ENCODE peak calls at places on chromosomes 16 and 17, in four cellular contexts. P is gastrocnemius medialis, J is left lung, Q is mammary epithelial cell. C is an unnamed sample.

GRCh38 chr17:82489117-82489516 is 30.4 kb upstream of the FOXK2 start:
- DNase-seq in J (no peak), P (peak), Q (no peak), C (peak)

GRCh38 chr17:13986855-13987254 is 82.4 kb upstream of the COX10 start:
- DNase-seq in J (no peak), P (no peak), Q (no peak), C (no peak)

GRCh38 chr16:4696172-4696904 is 3.0 kb downstream of the NUDT16L1 start:
- DNase-seq in J (no peak), P (no peak), Q (no peak), C (peak)

GRCh38 chr17:2892305-2892971 is 96.2 kb downstream of the RAP1GAP2 start:
- DNase-seq in P (no peak), J (peak), Q (peak), C (no peak)

GRCh38 chr16:3873482-3874173 is 6.9 kb downstream of the CREBBP start:
- DNase-seq in Q (no peak), P (no peak), J (no peak), C (no peak)

GRCh38 chr17:21066394-21066793 is 23.6 kb upstream of the USP22 start:
- DNase-seq in P (no peak), Q (no peak), J (no peak), C (no peak)

GRCh38 chr17:7842950-7843535 is 9.0 kb downstream of the KDM6B start:
- DNase-seq in Q (no peak), J (peak), P (peak), C (peak)

GRCh38 chr16:53504161-53504663 is 1.2 kb upstream of the AKTIP start:
- DNase-seq in P (peak), J (no peak), Q (peak), C (peak)

GRCh38 chr17:42408076-42408475 is 15.0 kb downstream of the CAVIN1 start:
- DNase-seq in Q (no peak), J (no peak), P (no peak), C (no peak)

GRCh38 chr17:27765353-27765752 is 35.0 kb downstream of the NOS2 start:
- DNase-seq in P (no peak), Q (no peak), J (peak), C (no peak)

GRCh38 chr17:34161600-34161999 is 93.5 kb upstream of the CCL2 start:
- DNase-seq in Q (no peak), P (no peak), J (no peak), C (no peak)

GRCh38 chr16:13906426-13907089 is 13.4 kb upstream of the ERCC4 start:
- DNase-seq in J (no peak), P (no peak), Q (no peak), C (no peak)

GRCh38 chr16:46558018-46558417 is 63.2 kb downstream of the SHCBP1 start:
- DNase-seq in P (no peak), J (no peak), Q (no peak), C (no peak)

GRCh38 chr16:51095114-51095872 is 55.8 kb downstream of the SALL1 start:
- DNase-seq in P (no peak), Q (no peak), J (no peak), C (no peak)

GRCh38 chr16:69188716-69189115 is 1.8 kb downstream of the SNTB2 start:
- DNase-seq in P (no peak), J (no peak), Q (no peak), C (no peak)

GRCh38 chr17:60555786-60556185 is 29.7 kb upstream of the APPBP2 start:
- DNase-seq in J (no peak), P (no peak), Q (no peak), C (no peak)

GRCh38 chr16:64428463-64428862 is 693.4 kb downstream of the CDH11 start:
- DNase-seq in Q (peak), J (no peak), P (no peak), C (no peak)

GRCh38 chr16:28984619-28985135 is at the start of gene LAT:
- DNase-seq in Q (no peak), P (no peak), J (peak), C (peak)

GRCh38 chr16:72469932-72470331 is 298.0 kb upstream of the PMFBP1 start:
- DNase-seq in P (no peak), J (no peak), Q (no peak), C (no peak)

GRCh38 chr16:1509307-1510221 is 16.4 kb downstream of the TELO2 start:
- DNase-seq in P (peak), J (no peak), Q (no peak), C (peak)

GRCh38 chr17:31308935-31309334 is 4.9 kb downstream of the EVI2B start:
- DNase-seq in J (no peak), Q (no peak), P (no peak), C (no peak)

GRCh38 chr17:39012725-39013124 is 45.5 kb upstream of the FBXO47 start:
- DNase-seq in P (no peak), J (no peak), Q (no peak), C (no peak)
- H3K27ac ChIP-seq in P (no peak), J (no peak), Q (no peak), C (no peak)

DNA sequence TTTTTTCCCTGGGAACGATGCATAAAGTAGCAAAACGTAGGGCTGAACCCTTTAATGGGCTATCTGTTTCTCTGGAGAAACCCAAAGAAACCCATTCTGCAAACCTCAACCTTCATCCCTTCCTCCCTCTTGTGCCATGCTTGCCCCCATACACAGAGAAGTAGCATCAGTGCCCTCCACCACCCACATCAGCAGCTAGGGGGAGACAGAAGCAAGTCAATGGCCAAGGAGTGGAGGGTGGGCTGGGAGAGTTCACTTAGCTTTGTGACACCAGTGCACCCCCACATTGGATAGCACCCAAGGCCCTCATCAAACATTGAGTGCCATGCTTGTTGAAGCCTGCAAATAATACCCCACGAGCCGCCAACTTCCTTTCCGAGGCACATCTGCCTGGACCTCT is 282.4 kb downstream of the ABCC12 start:
- DNase-seq in Q (no peak), J (no peak), P (no peak), C (no peak)
- H3K27ac ChIP-seq in Q (no peak), J (no peak), P (no peak), C (no peak)

DNA sequence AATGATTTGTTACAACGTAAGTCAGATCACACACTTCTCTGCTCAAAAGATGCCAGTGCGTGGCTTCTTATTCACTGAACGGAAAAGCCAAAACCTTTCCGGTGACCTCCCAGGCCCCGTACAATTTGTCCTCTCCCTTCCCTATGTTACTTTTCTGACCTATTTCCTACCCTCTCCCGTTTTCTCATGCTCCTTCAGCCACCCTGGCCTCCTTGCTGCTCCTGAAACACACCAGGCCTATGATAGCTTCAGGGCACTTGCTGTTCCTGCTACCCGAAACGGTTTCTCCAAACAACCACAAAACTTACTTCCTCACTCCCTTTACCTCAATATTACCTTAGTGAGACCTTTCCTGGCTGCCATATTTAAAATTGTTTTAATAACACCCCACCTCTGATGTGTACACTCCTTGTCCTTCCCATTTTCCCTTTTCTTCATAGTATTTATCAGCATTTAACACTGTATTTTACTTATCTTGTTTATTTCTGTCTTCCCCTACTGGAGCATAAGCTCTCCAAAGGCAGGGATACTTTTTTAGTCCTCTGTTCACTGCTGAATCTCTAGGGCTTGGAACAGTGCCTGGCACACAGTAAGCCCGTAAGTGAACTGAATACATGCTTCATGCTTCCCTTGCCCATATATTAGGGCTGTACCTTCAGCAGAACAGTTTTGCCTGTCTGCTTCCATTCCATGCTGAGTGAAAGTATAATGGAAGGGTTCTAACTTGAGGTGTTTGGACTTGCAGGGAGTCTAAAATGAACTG is 10.9 kb upstream of the ARL2BP start:
- DNase-seq in Q (no peak), P (no peak), J (no peak), C (no peak)
- H3K27ac ChIP-seq in Q (no peak), P (no peak), J (no peak), C (no peak)

DNA sequence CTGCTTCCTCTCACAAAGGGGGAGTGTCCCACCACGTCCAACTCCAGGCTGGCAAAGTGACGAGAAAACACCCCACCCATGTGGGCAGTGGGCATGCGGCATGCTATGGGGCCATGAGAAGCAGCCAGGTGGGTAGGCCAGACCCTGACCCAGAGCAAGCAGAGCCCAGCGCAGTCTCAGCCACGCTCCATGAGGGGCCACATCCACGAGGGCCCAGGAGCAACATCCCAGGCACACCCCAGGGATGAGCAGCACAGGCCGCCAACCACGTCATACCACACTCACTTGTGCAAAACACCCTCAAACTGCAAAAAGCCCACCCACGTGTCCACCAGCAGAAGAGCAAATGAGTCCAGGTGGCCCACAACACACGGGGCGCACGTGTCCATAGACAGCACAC is 117.0 kb downstream of the ZNF778 start:
- DNase-seq in Q (no peak), P (no peak), J (peak), C (no peak)
- H3K27ac ChIP-seq in Q (peak), P (peak), J (peak), C (peak)

DNA sequence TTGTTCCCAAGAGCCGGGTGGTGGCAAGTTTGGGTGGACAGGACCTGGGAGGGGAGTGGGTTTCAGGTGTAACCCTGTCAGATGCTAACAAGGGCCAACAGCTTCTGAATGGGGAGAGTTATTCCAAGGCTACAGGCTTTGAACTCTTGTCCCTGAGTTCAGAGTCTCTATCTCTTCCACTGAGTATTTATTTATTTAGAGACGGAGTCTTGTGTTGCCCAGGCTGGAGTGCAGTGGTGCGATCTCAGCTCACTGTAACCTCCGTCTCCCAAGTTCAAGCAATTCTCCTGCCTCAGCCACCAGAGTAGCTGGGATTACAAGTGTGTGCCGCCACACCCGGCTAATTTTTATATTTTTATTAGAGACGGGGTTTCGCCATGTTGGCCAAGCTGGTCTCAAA is 2.6 kb upstream of the SETD1A start:
- DNase-seq in J (no peak), Q (no peak), P (no peak), C (no peak)
- H3K27ac ChIP-seq in J (no peak), Q (no peak), P (no peak), C (no peak)